ENCODE peak calls at places on chromosome 17, in four cellular contexts. X is heart left ventricle, W is body of pancreas, V is tibial nerve. F is an unnamed sample.

GRCh38 chr17:19897108-19897854 is 29.5 kb upstream of the ULK2 start:
- DNase-seq in V (peak), X (peak), W (peak), F (peak)

GRCh38 chr17:80008383-80008840 is 27.3 kb downstream of the TBC1D16 start:
- DNase-seq in W (peak), V (peak), X (peak), F (peak)

GRCh38 chr17:7222972-7223292 is 3.2 kb downstream of the ACADVL start:
- DNase-seq in X (no peak), W (no peak), V (no peak), F (no peak)

GRCh38 chr17:4997302-4998026 is at the start of the genes INCA1 and KIF1C:
- DNase-seq in X (peak), W (peak), V (peak), F (peak)

GRCh38 chr17:63635787-63636186 is 13.6 kb downstream of the MAP3K3 start:
- DNase-seq in X (no peak), V (no peak), W (peak), F (no peak)

GRCh38 chr17:81329927-81330883 is 35.1 kb upstream of the SLC38A10 start:
- DNase-seq in X (no peak), V (no peak), W (no peak), F (no peak)

GRCh38 chr17:78923660-78924453 is 1.3 kb downstream of the TIMP2 start:
- DNase-seq in W (peak), V (peak), X (no peak), F (peak)

GRCh38 chr17:58191259-58191896 is 1.1 kb upstream of the EPX start:
- DNase-seq in W (no peak), X (no peak), V (no peak), F (no peak)

GRCh38 chr17:48261297-48261880 is 153.8 kb downstream of the SNX11 start:
- DNase-seq in X (peak), V (no peak), W (no peak), F (no peak)

GRCh38 chr17:51015145-51015558 is 105.5 kb downstream of the SPAG9 start:
- DNase-seq in X (no peak), V (no peak), W (no peak), F (no peak)

GRCh38 chr17:66576473-66576872 is 258.4 kb upstream of the CACNG5 start:
- DNase-seq in X (no peak), V (no peak), W (no peak), F (no peak)

GRCh38 chr17:79832211-79833109 is 6.8 kb downstream of the CBX4 start:
- DNase-seq in V (no peak), X (peak), W (peak), F (no peak)

GRCh38 chr17:63573634-63574033 is 23.4 kb downstream of the DCAF7 start:
- DNase-seq in V (no peak), W (no peak), X (no peak), F (no peak)

GRCh38 chr17:4919511-4920047 is 12.5 kb upstream of the GP1BA start:
- DNase-seq in W (no peak), V (no peak), X (no peak), F (no peak)

GRCh38 chr17:28334176-28334575 is 1.1 kb downstream of the IFT20 start:
- DNase-seq in X (no peak), V (no peak), W (no peak), F (no peak)

GRCh38 chr17:55237268-55237667 is 27.5 kb upstream of the HLF start:
- DNase-seq in V (no peak), W (no peak), X (no peak), F (no peak)

GRCh38 chr17:7217113-7217987 is 2.3 kb downstream of the DLG4 start:
- DNase-seq in X (peak), V (no peak), W (peak), F (no peak)

GRCh38 chr17:46995841-46996571 is 17.0 kb upstream of the RPRML start:
- DNase-seq in X (no peak), V (no peak), W (no peak), F (no peak)

F was measured in lung.